ENCODE peak calls at places on chromosomes 7 and 10, in nine cellular contexts. J is OCI-LY7; U is CD4-positive, CD25-positive, alpha-beta regulatory T cell; R is iPS DF 6.9; Y is neural progenitor cell; M is body of pancreas; W is stomach; Q is CD8-positive, alpha-beta T cell; P is lower lobe of right lung. T is an unnamed sample. For H3K4me1, the result is how much of the 10 kb centered on the place peaks cover.

GRCh38 chr7:111137296-111138195 is 46.6 kb downstream of the LRRN3 start:
- DNase-seq in J (no peak), U (no peak), R (no peak), Y (peak), M (no peak), W (no peak), Q (peak), P (peak), T (no peak)

GRCh38 chr10:47024399-47025252 is 113.4 kb downstream of the PTPN20 start:
- DNase-seq in J (peak), U (peak), R (peak), Y (peak), M (peak), W (peak), Q (peak), P (peak), T (peak)

GRCh38 chr10:124122211-124122610 is 28.8 kb upstream of the CHST15 start:
- DNase-seq in J (no peak), U (no peak), R (no peak), Y (no peak), M (no peak), W (no peak), Q (no peak), P (no peak), T (no peak)

GRCh38 chr7:5479941-5480517 is 56.4 kb upstream of the TNRC18 start:
- DNase-seq in J (no peak), U (no peak), R (no peak), Y (no peak), M (no peak), W (no peak), Q (no peak), P (no peak), T (no peak)

GRCh38 chr10:74432841-74433594 is 282.0 kb downstream of the ADK start:
- DNase-seq in J (no peak), U (no peak), R (no peak), Y (no peak), M (no peak), W (no peak), Q (no peak), P (no peak), T (no peak)

GRCh38 chr7:66557214-66558200 is 71.2 kb upstream of the KCTD7 start:
- DNase-seq in J (peak), U (peak), R (peak), Y (peak), M (peak), W (peak), Q (peak), P (peak), T (peak)

GRCh38 chr7:108239501-108240225 is 109.5 kb upstream of the LAMB4 start:
- DNase-seq in J (no peak), U (no peak), R (no peak), Y (peak), M (no peak), W (no peak), Q (no peak), P (no peak), T (no peak)

GRCh38 chr10:91043173-91043910 is 122.5 kb upstream of the ANKRD1 start:
- DNase-seq in J (peak), U (no peak), R (no peak), Y (peak), M (no peak), W (no peak), Q (no peak), P (no peak), T (no peak)

GRCh38 chr7:87213801-87214200 is 5.7 kb downstream of the TMEM243 start:
- DNase-seq in J (no peak), U (no peak), R (no peak), Y (no peak), M (no peak), W (no peak), Q (no peak), P (no peak), T (peak)

GRCh38 chr10:79273603-79274002 is 73.7 kb upstream of the PPIF start:
- DNase-seq in J (no peak), U (no peak), R (no peak), Y (no peak), M (no peak), W (no peak), Q (no peak), P (no peak), T (no peak)

GRCh38 chr7:45202618-45203017 is 45.0 kb downstream of the RAMP3 start:
- DNase-seq in J (no peak), U (no peak), R (no peak), Y (no peak), M (no peak), W (no peak), Q (no peak), P (no peak), T (no peak)

GRCh38 chr10:133242611-133243356 is 5.1 kb downstream of the VENTX start:
- DNase-seq in J (no peak), U (no peak), R (no peak), Y (no peak), M (no peak), W (no peak), Q (no peak), P (no peak), T (no peak)

GRCh38 chr7:15755061-15755460 is 68.6 kb upstream of the MEOX2 start:
- DNase-seq in J (no peak), U (no peak), R (no peak), Y (no peak), M (no peak), W (no peak), Q (no peak), P (no peak), T (no peak)

GRCh38 chr10:11007661-11008060 is 10.0 kb upstream of the CELF2 start:
- DNase-seq in J (no peak), U (no peak), R (no peak), Y (no peak), M (no peak), W (no peak), Q (no peak), P (no peak), T (no peak)

GRCh38 chr7:32299133-32299702 is 191.0 kb downstream of the LSM5 start:
- DNase-seq in J (no peak), U (no peak), R (no peak), Y (peak), M (no peak), W (no peak), Q (no peak), P (no peak), T (no peak)

GRCh38 chr10:132130286-132131265 is 56.2 kb upstream of the DPYSL4 start:
- DNase-seq in J (no peak), U (no peak), R (no peak), Y (no peak), M (no peak), W (no peak), Q (no peak), P (peak), T (no peak)

GRCh38 chr7:114823290-114823689 is 98.6 kb upstream of the MDFIC start:
- DNase-seq in J (no peak), U (no peak), R (no peak), Y (no peak), M (no peak), W (no peak), Q (no peak), P (no peak), T (no peak)

GRCh38 chr7:5382281-5383041 is 41.2 kb downstream of the TNRC18 start:
- DNase-seq in J (no peak), U (no peak), R (peak), Y (peak), M (no peak), W (no peak), Q (no peak), P (no peak), T (no peak)

GRCh38 chr7:139974179-139974811 is 88.5 kb downstream of the PARP12 start:
- DNase-seq in J (no peak), U (no peak), R (no peak), Y (no peak), M (no peak), W (no peak), Q (no peak), P (no peak), T (no peak)

GRCh38 chr7:88539518-88539917 is 220.0 kb upstream of the ZNF804B start:
- DNase-seq in J (no peak), U (no peak), R (no peak), Y (no peak), M (no peak), W (no peak), Q (no peak), P (no peak), T (no peak)

GRCh38 chr7:8126768-8127167 is 135.2 kb downstream of the ICA1 start:
- DNase-seq in J (no peak), U (no peak), R (no peak), Y (no peak), M (no peak), W (no peak), Q (no peak), P (no peak), T (no peak)

GRCh38 chr10:73589538-73590126 is 1.5 kb downstream of the USP54 start:
- DNase-seq in J (no peak), U (no peak), R (no peak), Y (no peak), M (no peak), W (peak), Q (no peak), P (no peak), T (no peak)

GRCh38 chr10:128870830-128871597 is 596.0 kb upstream of the MGMT start:
- DNase-seq in J (no peak), U (no peak), R (no peak), Y (no peak), M (no peak), W (no peak), Q (no peak), P (no peak), T (no peak)

GRCh38 chr7:2354173-2355078 is at the start of gene EIF3B:
- DNase-seq in J (peak), U (peak), R (peak), Y (peak), M (peak), W (peak), Q (peak), P (peak), T (peak)

GRCh38 chr10:80421369-80422220 is 13.2 kb downstream of the PRXL2A start:
- DNase-seq in J (peak), U (no peak), R (no peak), Y (no peak), M (no peak), W (no peak), Q (no peak), P (no peak), T (no peak)
- H3K4me3 ChIP-seq in J (peak), U (no peak), R (no peak), Y (no peak), M (no peak), W (no peak), Q (no peak), P (no peak), T (no peak)

GRCh38 chr7:1341995-1342645 is 109.4 kb downstream of the UNCX start:
- DNase-seq in J (no peak), U (no peak), R (no peak), Y (no peak), M (no peak), W (no peak), Q (no peak), P (peak), T (no peak)

GRCh38 chr7:1341361-1341675 is 108.6 kb downstream of the UNCX start:
- DNase-seq in J (no peak), U (no peak), R (no peak), Y (no peak), M (no peak), W (no peak), Q (no peak), P (peak), T (no peak)

GRCh38 chr7:1339611-1340010 is 106.9 kb downstream of the UNCX start:
- DNase-seq in J (no peak), U (no peak), R (no peak), Y (no peak), M (no peak), W (no peak), Q (no peak), P (peak), T (no peak)

GRCh38 chr7:1340031-1340430 is 107.4 kb downstream of the UNCX start:
- DNase-seq in J (no peak), U (no peak), R (no peak), Y (no peak), M (no peak), W (no peak), Q (no peak), P (no peak), T (no peak)

GRCh38 chr7:1340640-1341360 is 108.1 kb downstream of the UNCX start:
- DNase-seq in J (no peak), U (no peak), R (no peak), Y (no peak), M (no peak), W (no peak), Q (no peak), P (peak), T (no peak)
- H3K4me1 ChIP-seq in J (under half), U (under half), R (under half), Y (under half), M (under half), W (under half), Q (under half), P (under half), T (under half)

DNA sequence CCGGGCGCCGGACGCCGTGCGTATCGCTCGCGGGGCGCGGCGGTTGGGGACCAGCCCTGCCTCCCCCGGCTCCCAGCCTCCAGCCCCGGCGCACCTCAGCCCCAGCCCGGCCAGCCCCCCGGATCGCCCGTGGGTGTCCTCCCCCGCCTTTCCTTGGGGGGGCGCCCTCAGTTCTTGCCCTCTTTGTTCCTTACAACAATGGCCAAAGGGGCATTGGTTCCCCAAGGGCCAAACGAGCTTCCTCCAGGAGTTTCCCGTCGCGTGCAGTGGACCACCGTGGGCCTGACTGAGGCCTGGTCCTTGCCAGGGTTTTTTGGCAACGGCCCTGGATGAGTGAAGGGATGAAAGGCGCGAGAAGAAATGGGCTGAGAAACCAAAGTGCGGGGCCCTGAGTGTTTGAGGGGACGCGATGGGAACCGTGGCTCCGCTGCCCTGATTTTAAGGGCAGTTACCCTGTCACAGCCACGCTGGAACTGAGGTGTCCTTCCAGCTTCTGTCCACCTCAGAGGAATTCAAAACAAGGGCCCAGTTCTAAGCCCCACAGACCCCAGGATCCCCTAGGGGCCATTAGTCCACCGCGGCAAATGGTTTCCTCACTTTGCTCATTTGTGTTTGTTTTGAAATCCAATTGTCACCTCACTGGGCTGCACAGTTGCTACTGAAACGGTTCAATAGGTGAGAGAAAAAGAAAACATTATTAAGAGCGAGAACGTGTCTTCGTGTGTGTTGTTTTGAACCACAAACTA is 1.4 kb downstream of the MACROH2A2 start:
- DNase-seq in J (no peak), U (no peak), R (no peak), Y (peak), M (peak), W (no peak), Q (no peak), P (no peak), T (peak)
- H3K4me3 ChIP-seq in J (no peak), U (no peak), R (peak), Y (peak), M (peak), W (peak), Q (no peak), P (peak), T (peak)

GRCh38 chr10:109114578-109114977 is 808.7 kb downstream of the XPNPEP1 start:
- DNase-seq in J (no peak), U (no peak), R (no peak), Y (no peak), M (no peak), W (no peak), Q (no peak), P (no peak), T (no peak)
- H3K4me1 ChIP-seq in J (under half), U (under half), R (under half), Y (under half), M (under half), W (under half), Q (under half), P (under half), T (under half)

DNA sequence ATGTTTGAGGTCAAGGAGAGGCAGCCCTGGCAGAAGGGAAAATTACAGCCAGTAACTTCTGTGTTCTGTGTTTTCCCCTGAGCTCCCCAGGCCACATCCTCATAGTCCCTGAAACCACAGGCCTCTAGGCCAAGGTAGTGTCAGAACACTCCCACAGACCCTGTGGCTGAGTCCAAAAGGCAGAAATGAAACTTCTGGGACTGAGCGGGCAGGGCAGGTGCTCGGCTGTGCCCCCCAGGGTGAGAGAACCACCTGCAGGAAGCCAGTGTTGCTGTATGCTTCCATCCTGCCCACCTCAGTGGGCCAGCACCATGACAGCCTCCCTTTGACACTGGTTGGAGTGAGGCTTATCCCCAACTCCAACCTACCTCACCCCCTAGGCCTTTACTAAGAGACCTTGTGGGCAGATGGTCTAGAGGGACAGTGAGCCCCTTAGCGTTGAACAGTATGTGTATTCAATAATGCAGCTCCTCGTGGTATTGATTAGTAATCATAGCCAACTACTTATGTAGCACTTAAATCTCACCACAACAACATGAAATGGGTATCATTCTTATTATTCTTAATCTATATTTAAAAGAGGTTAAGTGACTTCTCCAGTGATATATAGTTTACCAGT is 30.3 kb downstream of the PIK3CG start:
- DNase-seq in J (peak), U (no peak), R (no peak), Y (no peak), M (no peak), W (no peak), Q (no peak), P (no peak), T (no peak)
- H3K4me3 ChIP-seq in J (peak), U (no peak), R (no peak), Y (no peak), M (no peak), W (no peak), Q (no peak), P (no peak), T (no peak)

GRCh38 chr7:70480913-70481579 is 650.9 kb upstream of the GALNT17 start:
- DNase-seq in J (no peak), U (no peak), R (no peak), Y (no peak), M (no peak), W (no peak), Q (no peak), P (no peak), T (no peak)
- H3K4me1 ChIP-seq in J (under half), U (under half), R (under half), Y (under half), M (under half), W (under half), Q (under half), P (under half), T (under half)